ENCODE peak calls at places on chromosomes 1 and 21, in nine cellular contexts. W, Q, Y, N, S, H, L, G and Z are unnamed samples.

GRCh38 chr1:1678581-1679380 is 13.8 kb downstream of the SLC35E2B start:
- DNase-seq in W (no peak), Q (peak; percentile 84), Y (peak; percentile 79), N (peak; percentile 90), S (peak; percentile 93), H (peak; percentile 89), L (peak; percentile 32), G (peak; percentile 86), Z (peak; percentile 99)

GRCh38 chr1:178411756-178412399 is 84.9 kb downstream of the CLEC20A start:
- DNase-seq in W (no peak), Q (no peak), Y (no peak), N (no peak), S (no peak), H (no peak), L (no peak), G (peak; percentile 33), Z (no peak)

GRCh38 chr1:101365186-101365585 is 128.4 kb downstream of the S1PR1 start:
- DNase-seq in W (no peak), Q (no peak), Y (no peak), N (no peak), S (no peak), H (no peak), L (no peak), G (no peak), Z (no peak)

GRCh38 chr1:203291201-203292096 is 13.9 kb upstream of the BTG2 start:
- DNase-seq in W (no peak), Q (no peak), Y (peak; percentile 85), N (peak; percentile 85), S (peak; percentile 90), H (no peak), L (no peak), G (no peak), Z (peak; percentile 96)

GRCh38 chr1:200332716-200333115 is 77.1 kb downstream of the ZNF281 start:
- DNase-seq in W (no peak), Q (no peak), Y (no peak), N (no peak), S (no peak), H (no peak), L (no peak), G (no peak), Z (no peak)

GRCh38 chr21:43295016-43295958 is 126.5 kb downstream of the CRYAA start:
- DNase-seq in W (no peak), Q (no peak), Y (peak; percentile 44), N (no peak), S (no peak), H (peak; percentile 44), L (no peak), G (no peak), Z (no peak)

GRCh38 chr1:156320560-156320959 is 17.5 kb downstream of the CCT3 start:
- DNase-seq in W (no peak), Q (no peak), Y (no peak), N (no peak), S (no peak), H (no peak), L (no peak), G (no peak), Z (no peak)

GRCh38 chr1:207752456-207753132 is 740 bp downstream of the CD46 start:
- DNase-seq in W (no peak), Q (peak; percentile 56), Y (no peak), N (peak; percentile 77), S (peak; percentile 80), H (peak; percentile 27), L (peak; percentile 62), G (peak; percentile 72), Z (peak; percentile 86)

GRCh38 chr1:223228931-223229528 is 86.0 kb upstream of the TLR5 start:
- DNase-seq in W (no peak), Q (no peak), Y (no peak), N (no peak), S (no peak), H (no peak), L (no peak), G (no peak), Z (no peak)

GRCh38 chr1:30907390-30907640 is 1.2 kb downstream of the SDC3 start:
- DNase-seq in W (no peak), Q (no peak), Y (peak; percentile 67), N (no peak), S (no peak), H (no peak), L (peak; percentile 32), G (no peak), Z (no peak)
- H3K4me3 ChIP-seq in W (peak overlapping the region; percentile 63), Q (peak overlapping the region; percentile 50), Y (peak overlapping the region; percentile 44), N (peak overlapping the region; percentile 53), S (peak overlapping the region; percentile 42), H (no peak overlapping the region), L (peak overlapping the region; percentile 56), G (no peak overlapping the region), Z (peak overlapping the region; percentile 55)

DNA sequence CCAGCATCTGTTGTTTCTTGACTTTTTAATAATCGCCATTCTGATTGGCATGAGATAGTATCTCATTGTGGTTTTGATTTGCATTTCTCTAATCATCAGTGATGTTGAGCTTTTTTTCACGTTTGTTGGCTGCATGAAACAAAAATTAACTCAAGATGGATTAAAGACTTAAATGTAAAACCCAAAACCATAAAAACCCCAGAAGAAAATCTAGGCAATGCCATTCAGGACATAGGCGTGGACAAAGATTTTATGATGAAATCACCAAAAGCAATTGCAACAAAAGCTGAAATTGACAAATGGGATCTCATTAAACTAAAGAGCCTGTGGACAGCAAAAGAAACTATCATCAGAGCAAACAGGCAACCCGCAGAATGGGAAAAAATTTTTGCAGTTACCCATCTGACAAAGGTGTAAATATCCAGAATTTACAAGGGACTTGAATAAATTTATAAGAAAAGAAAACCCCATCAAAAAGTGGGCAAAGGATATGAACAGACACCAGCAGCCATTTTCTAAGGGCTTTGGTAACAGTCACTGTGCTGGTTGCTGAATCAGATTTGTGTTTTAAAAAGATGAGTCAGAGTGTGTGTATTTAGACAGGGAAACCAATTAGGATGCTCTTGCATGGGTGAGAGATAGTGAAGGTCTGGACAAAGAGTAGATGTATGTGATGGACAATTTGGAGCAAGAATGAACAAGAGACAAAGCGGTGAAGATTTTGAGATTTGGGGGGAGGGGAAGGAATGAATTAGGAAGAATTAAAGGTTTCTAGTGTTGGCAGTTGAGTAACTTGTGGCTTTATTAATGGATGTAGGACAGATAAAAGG is 110.7 kb downstream of the RYR2 start:
- DNase-seq in W (no peak), Q (no peak), Y (no peak), N (no peak), S (no peak), H (no peak), L (no peak), G (peak; percentile 2), Z (no peak)
- H3K4me1 ChIP-seq in W (no peaks in the 10 kb centered on the region), Q (no peaks in the 10 kb centered on the region), Y (no peaks in the 10 kb centered on the region), N (peaks cover 10% of the 10 kb centered on the region), S (no peaks in the 10 kb centered on the region), H (no peaks in the 10 kb centered on the region), L (no peaks in the 10 kb centered on the region), G (no peaks in the 10 kb centered on the region), Z (no peaks in the 10 kb centered on the region)

DNA sequence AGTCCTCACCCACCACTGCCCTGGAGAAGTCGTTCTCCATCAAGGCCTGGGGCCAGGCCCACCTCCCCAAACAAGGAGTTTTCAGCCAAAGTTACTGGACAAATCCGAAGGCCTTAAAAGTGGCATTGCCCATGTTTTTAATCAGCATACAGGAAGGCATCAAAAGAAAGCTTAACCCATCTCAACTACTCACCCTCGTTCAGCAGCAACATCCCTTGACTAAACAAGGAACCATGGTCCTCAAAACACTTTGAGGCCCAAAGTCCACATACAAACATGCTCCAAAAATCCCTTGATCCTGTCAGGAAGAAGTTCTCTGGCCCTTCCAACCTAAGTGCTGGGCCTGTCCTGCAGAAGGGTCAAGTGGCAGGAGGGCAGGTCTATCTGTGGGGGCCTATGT is 1.6 kb downstream of the CAPZB start:
- DNase-seq in W (no peak), Q (no peak), Y (no peak), N (no peak), S (no peak), H (no peak), L (no peak), G (no peak), Z (no peak)
- H3K4me3 ChIP-seq in W (peak overlapping the region; percentile 97), Q (peak overlapping the region; percentile 99), Y (peak overlapping the region; percentile 95), N (peak overlapping the region; percentile 99), S (peak overlapping the region; percentile 93), H (peak overlapping the region; percentile 98), L (peak overlapping the region; percentile 98), G (peak overlapping the region; percentile 99), Z (no peak overlapping the region)

DNA sequence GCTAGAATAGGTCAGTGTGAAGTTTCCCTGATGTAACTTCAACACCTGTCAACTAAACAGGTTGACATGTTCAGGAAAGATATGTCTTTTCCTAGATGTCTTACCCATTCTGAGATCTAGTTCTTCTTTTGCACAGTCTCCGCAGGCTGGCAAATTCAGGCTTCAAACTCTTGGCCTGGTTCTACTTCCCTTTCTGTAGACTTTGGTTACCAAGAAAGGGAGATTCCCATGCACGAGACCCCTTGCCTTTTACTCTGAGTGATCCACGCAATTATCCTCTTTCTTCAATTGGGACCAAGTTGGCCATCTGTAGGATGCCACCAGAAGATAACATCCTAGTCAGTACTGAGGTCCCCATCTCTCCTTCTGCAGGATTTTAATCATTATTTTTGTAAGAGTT is 2.0 kb downstream of the CFAP45 start:
- DNase-seq in W (no peak), Q (no peak), Y (no peak), N (no peak), S (no peak), H (no peak), L (no peak), G (no peak), Z (no peak)
- H3K4me1 ChIP-seq in W (peaks cover 19% of the 10 kb centered on the region), Q (peaks cover 8% of the 10 kb centered on the region), Y (peaks cover 19% of the 10 kb centered on the region), N (peaks cover 26% of the 10 kb centered on the region), S (no peaks in the 10 kb centered on the region), H (no peaks in the 10 kb centered on the region), L (peaks cover 55% of the 10 kb centered on the region), G (no peaks in the 10 kb centered on the region), Z (no peaks in the 10 kb centered on the region)

GRCh38 chr1:161219078-161219892 is 4.1 kb downstream of the APOA2 start:
- DNase-seq in W (no peak), Q (no peak), Y (peak; percentile 3), N (no peak), S (no peak), H (no peak), L (no peak), G (no peak), Z (peak; percentile 64)

GRCh38 chr1:161218301-161219077 is 3.4 kb downstream of the FCER1G start:
- DNase-seq in W (no peak), Q (no peak), Y (no peak), N (no peak), S (no peak), H (peak; percentile 29), L (no peak), G (no peak), Z (no peak)

GRCh38 chr1:161217831-161218230 is 2.7 kb downstream of the FCER1G start:
- DNase-seq in W (no peak), Q (no peak), Y (no peak), N (no peak), S (no peak), H (no peak), L (no peak), G (no peak), Z (no peak)

GRCh38 chr1:161215079-161215478 is at the start of gene FCER1G:
- DNase-seq in W (no peak), Q (no peak), Y (peak; percentile 77), N (peak; percentile 50), S (peak; percentile 37), H (no peak), L (peak; percentile 84), G (no peak), Z (no peak)

GRCh38 chr1:161216945-161217712 is 2.0 kb downstream of the FCER1G start:
- DNase-seq in W (no peak), Q (no peak), Y (peak; percentile 7), N (no peak), S (no peak), H (peak; percentile 80), L (no peak), G (peak; percentile 92), Z (no peak)
- H3K4me3 ChIP-seq in W (no peak overlapping the region), Q (no peak overlapping the region), Y (no peak overlapping the region), N (peak overlapping the region; percentile 36), S (peak overlapping the region; percentile 2), H (peak overlapping the region; percentile 20), L (peak overlapping the region; percentile 63), G (peak overlapping the region; percentile 2), Z (no peak overlapping the region)